ENCODE peak calls at places on chromosomes 6 and 20, in six cellular contexts. One of them, this sample, is unnamed.

GRCh38 chr20:2692036-2692885 is at the start of gene EBF4:
- DNase-seq in right lobe of liver: peak
- DNase-seq in adrenal gland: peak
- DNase-seq in uterus: peak
- DNase-seq in stomach: peak
- DNase-seq in heart left ventricle: peak
- DNase-seq in this sample: no peak

GRCh38 chr20:44211177-44212039 is 837 bp upstream of the OSER1 start:
- DNase-seq in right lobe of liver: peak
- DNase-seq in adrenal gland: peak
- DNase-seq in uterus: peak
- DNase-seq in stomach: no peak
- DNase-seq in heart left ventricle: no peak
- DNase-seq in this sample: no peak

GRCh38 chr6:159879829-159880228 is 11.0 kb upstream of the MAS1 start:
- DNase-seq in right lobe of liver: no peak
- DNase-seq in adrenal gland: no peak
- DNase-seq in uterus: no peak
- DNase-seq in stomach: no peak
- DNase-seq in heart left ventricle: no peak
- DNase-seq in this sample: no peak

GRCh38 chr20:363319-364078 is 16.6 kb downstream of the NRSN2 start:
- DNase-seq in right lobe of liver: peak
- DNase-seq in adrenal gland: no peak
- DNase-seq in uterus: no peak
- DNase-seq in stomach: no peak
- DNase-seq in heart left ventricle: no peak
- DNase-seq in this sample: no peak

GRCh38 chr6:84762220-84762940 is 2.0 kb downstream of the TBX18 start:
- DNase-seq in right lobe of liver: no peak
- DNase-seq in adrenal gland: no peak
- DNase-seq in uterus: no peak
- DNase-seq in stomach: no peak
- DNase-seq in heart left ventricle: no peak
- DNase-seq in this sample: no peak

GRCh38 chr6:35191899-35192298 is 21.9 kb upstream of the SCUBE3 start:
- DNase-seq in right lobe of liver: no peak
- DNase-seq in adrenal gland: no peak
- DNase-seq in uterus: no peak
- DNase-seq in stomach: no peak
- DNase-seq in heart left ventricle: no peak
- DNase-seq in this sample: no peak

GRCh38 chr6:52475307-52475706 is 55.2 kb downstream of the EFHC1 start:
- DNase-seq in right lobe of liver: no peak
- DNase-seq in adrenal gland: no peak
- DNase-seq in uterus: no peak
- DNase-seq in stomach: no peak
- DNase-seq in heart left ventricle: no peak
- DNase-seq in this sample: no peak

GRCh38 chr6:74891358-74891811 is 314.5 kb downstream of the COL12A1 start:
- DNase-seq in right lobe of liver: no peak
- DNase-seq in adrenal gland: no peak
- DNase-seq in uterus: peak
- DNase-seq in stomach: no peak
- DNase-seq in heart left ventricle: peak
- DNase-seq in this sample: no peak

GRCh38 chr6:141437685-141438084 is 695.0 kb upstream of the GJE1 start:
- DNase-seq in right lobe of liver: no peak
- DNase-seq in adrenal gland: no peak
- DNase-seq in uterus: no peak
- DNase-seq in stomach: no peak
- DNase-seq in heart left ventricle: no peak
- DNase-seq in this sample: no peak

GRCh38 chr6:151209071-151209831 is 30.5 kb upstream of the AKAP12 start:
- DNase-seq in right lobe of liver: no peak
- DNase-seq in adrenal gland: no peak
- DNase-seq in uterus: no peak
- DNase-seq in stomach: no peak
- DNase-seq in heart left ventricle: no peak
- DNase-seq in this sample: no peak

GRCh38 chr6:15427360-15428070 is 181.6 kb downstream of the JARID2 start:
- DNase-seq in right lobe of liver: no peak
- DNase-seq in adrenal gland: no peak
- DNase-seq in uterus: no peak
- DNase-seq in stomach: no peak
- DNase-seq in heart left ventricle: no peak
- DNase-seq in this sample: no peak

GRCh38 chr6:55176958-55177357 is 2.6 kb downstream of the HCRTR2 start:
- DNase-seq in right lobe of liver: no peak
- DNase-seq in adrenal gland: no peak
- DNase-seq in uterus: no peak
- DNase-seq in stomach: no peak
- DNase-seq in heart left ventricle: no peak
- DNase-seq in this sample: no peak

GRCh38 chr20:23241416-23241815 is 109.2 kb upstream of the NXT1 start:
- DNase-seq in right lobe of liver: no peak
- DNase-seq in adrenal gland: no peak
- DNase-seq in uterus: no peak
- DNase-seq in stomach: no peak
- DNase-seq in heart left ventricle: no peak
- DNase-seq in this sample: no peak

GRCh38 chr6:21559238-21559637 is 34.3 kb upstream of the SOX4 start:
- DNase-seq in right lobe of liver: no peak
- DNase-seq in adrenal gland: no peak
- DNase-seq in uterus: no peak
- DNase-seq in stomach: no peak
- DNase-seq in heart left ventricle: no peak
- DNase-seq in this sample: no peak

GRCh38 chr6:55182016-55182650 is 7.8 kb downstream of the HCRTR2 start:
- DNase-seq in right lobe of liver: no peak
- DNase-seq in adrenal gland: no peak
- DNase-seq in uterus: no peak
- DNase-seq in stomach: no peak
- DNase-seq in heart left ventricle: no peak
- DNase-seq in this sample: no peak

GRCh38 chr20:62156254-62156556 is 12.6 kb downstream of the SS18L1 start:
- DNase-seq in right lobe of liver: no peak
- DNase-seq in adrenal gland: no peak
- DNase-seq in uterus: no peak
- DNase-seq in stomach: no peak
- DNase-seq in heart left ventricle: no peak
- DNase-seq in this sample: no peak

GRCh38 chr20:62158088-62158400 is 14.5 kb downstream of the SS18L1 start:
- DNase-seq in right lobe of liver: no peak
- DNase-seq in adrenal gland: no peak
- DNase-seq in uterus: no peak
- DNase-seq in stomach: no peak
- DNase-seq in heart left ventricle: no peak
- DNase-seq in this sample: no peak

GRCh38 chr20:62157387-62158087 is 14.0 kb downstream of the SS18L1 start:
- DNase-seq in right lobe of liver: no peak
- DNase-seq in adrenal gland: no peak
- DNase-seq in uterus: no peak
- DNase-seq in stomach: no peak
- DNase-seq in heart left ventricle: no peak
- DNase-seq in this sample: no peak

GRCh38 chr20:62155428-62156253 is 12.1 kb downstream of the SS18L1 start:
- DNase-seq in right lobe of liver: no peak
- DNase-seq in adrenal gland: no peak
- DNase-seq in uterus: no peak
- DNase-seq in stomach: no peak
- DNase-seq in heart left ventricle: no peak
- DNase-seq in this sample: no peak

DNA sequence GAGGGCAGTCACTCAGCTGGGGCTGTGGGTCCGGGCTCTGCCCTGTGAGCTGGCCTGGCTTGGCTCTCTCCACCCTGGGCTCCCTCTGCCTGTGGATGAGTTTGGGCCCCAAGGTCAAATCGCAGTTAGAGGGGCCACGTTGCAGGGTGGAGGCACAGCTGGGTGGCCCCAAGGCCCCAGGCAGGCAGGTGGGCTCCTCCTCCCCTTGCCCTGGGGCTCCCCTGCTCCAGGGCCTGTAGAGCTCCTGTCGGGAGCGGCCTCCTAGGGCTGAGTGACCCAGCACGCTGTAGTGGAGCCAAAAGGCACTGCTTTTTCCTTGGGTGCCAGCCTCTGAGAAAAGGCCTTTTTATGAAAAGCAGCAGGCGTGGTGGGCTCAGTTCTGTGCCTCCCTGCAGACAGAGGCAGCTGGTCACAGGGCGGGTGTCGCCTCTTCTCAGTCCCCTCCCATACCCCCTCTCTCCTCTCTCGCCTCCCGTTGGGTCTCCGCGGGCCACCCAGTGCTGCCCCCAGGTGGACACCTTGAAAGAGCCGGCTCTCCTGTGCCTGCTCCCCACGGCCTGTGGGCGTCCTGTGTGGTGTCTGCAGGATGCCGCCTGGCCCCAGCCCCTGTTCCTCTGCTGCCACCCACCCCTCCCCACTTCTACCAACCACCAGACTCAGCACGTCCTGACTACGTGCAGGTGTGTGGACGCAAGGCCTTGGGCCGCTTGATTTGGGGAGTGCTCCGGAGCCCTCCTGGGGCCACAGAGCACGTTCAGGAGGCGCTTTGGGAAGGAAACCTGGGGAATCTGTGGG is 13.2 kb downstream of the SS18L1 start:
- DNase-seq in right lobe of liver: peak
- DNase-seq in adrenal gland: peak
- DNase-seq in uterus: peak
- DNase-seq in stomach: peak
- DNase-seq in heart left ventricle: peak
- DNase-seq in this sample: peak
- H3K27ac ChIP-seq in right lobe of liver: peak
- H3K27ac ChIP-seq in adrenal gland: peak
- H3K27ac ChIP-seq in uterus: no peak
- H3K27ac ChIP-seq in stomach: no peak
- H3K27ac ChIP-seq in heart left ventricle: no peak
- H3K27ac ChIP-seq in this sample: no peak

GRCh38 chr6:43014434-43014909 is 423 bp downstream of the KLHDC3 start:
- DNase-seq in right lobe of liver: no peak
- DNase-seq in adrenal gland: no peak
- DNase-seq in uterus: no peak
- DNase-seq in stomach: no peak
- DNase-seq in heart left ventricle: no peak
- DNase-seq in this sample: no peak

GRCh38 chr6:43012364-43012763 is 1.4 kb downstream of the MEA1 start:
- DNase-seq in right lobe of liver: no peak
- DNase-seq in adrenal gland: no peak
- DNase-seq in uterus: no peak
- DNase-seq in stomach: no peak
- DNase-seq in heart left ventricle: no peak
- DNase-seq in this sample: no peak

GRCh38 chr6:43013020-43013842 is 515 bp downstream of the MEA1 start:
- DNase-seq in right lobe of liver: no peak
- DNase-seq in adrenal gland: no peak
- DNase-seq in uterus: no peak
- DNase-seq in stomach: no peak
- DNase-seq in heart left ventricle: no peak
- DNase-seq in this sample: no peak

GRCh38 chr6:43016166-43016915 is 2.3 kb downstream of the KLHDC3 start:
- DNase-seq in right lobe of liver: no peak
- DNase-seq in adrenal gland: no peak
- DNase-seq in uterus: no peak
- DNase-seq in stomach: no peak
- DNase-seq in heart left ventricle: no peak
- DNase-seq in this sample: no peak

GRCh38 chr6:43013843-43014433 is at the start of the genes KLHDC3 and MEA1:
- DNase-seq in right lobe of liver: peak
- DNase-seq in adrenal gland: peak
- DNase-seq in uterus: peak
- DNase-seq in stomach: peak
- DNase-seq in heart left ventricle: peak
- DNase-seq in this sample: peak
- TF ChIP-seq POLR2A in right lobe of liver: peak
- TF ChIP-seq POLR2A in adrenal gland: peak
- TF ChIP-seq POLR2A in uterus: peak
- TF ChIP-seq POLR2A in stomach: no peak
- TF ChIP-seq POLR2A in heart left ventricle: peak
- TF ChIP-seq POLR2A in this sample: peak

GRCh38 chr6:37233541-37233940 is 24.0 kb upstream of the TBC1D22B start:
- DNase-seq in right lobe of liver: no peak
- DNase-seq in adrenal gland: no peak
- DNase-seq in uterus: no peak
- DNase-seq in stomach: no peak
- DNase-seq in heart left ventricle: no peak
- DNase-seq in this sample: no peak

GRCh38 chr6:37225350-37226169 is 32.0 kb upstream of the TBC1D22B start:
- DNase-seq in right lobe of liver: no peak
- DNase-seq in adrenal gland: no peak
- DNase-seq in uterus: no peak
- DNase-seq in stomach: no peak
- DNase-seq in heart left ventricle: no peak
- DNase-seq in this sample: no peak

GRCh38 chr6:37232430-37233017 is 25.0 kb upstream of the TBC1D22B start:
- DNase-seq in right lobe of liver: no peak
- DNase-seq in adrenal gland: no peak
- DNase-seq in uterus: no peak
- DNase-seq in stomach: no peak
- DNase-seq in heart left ventricle: no peak
- DNase-seq in this sample: no peak

GRCh38 chr6:37230104-37230503 is 27.5 kb upstream of the TBC1D22B start:
- DNase-seq in right lobe of liver: no peak
- DNase-seq in adrenal gland: no peak
- DNase-seq in uterus: no peak
- DNase-seq in stomach: no peak
- DNase-seq in heart left ventricle: no peak
- DNase-seq in this sample: no peak
- H3K27ac ChIP-seq in right lobe of liver: no peak
- H3K27ac ChIP-seq in adrenal gland: no peak
- H3K27ac ChIP-seq in uterus: no peak
- H3K27ac ChIP-seq in stomach: no peak
- H3K27ac ChIP-seq in heart left ventricle: no peak
- H3K27ac ChIP-seq in this sample: peak

DNA sequence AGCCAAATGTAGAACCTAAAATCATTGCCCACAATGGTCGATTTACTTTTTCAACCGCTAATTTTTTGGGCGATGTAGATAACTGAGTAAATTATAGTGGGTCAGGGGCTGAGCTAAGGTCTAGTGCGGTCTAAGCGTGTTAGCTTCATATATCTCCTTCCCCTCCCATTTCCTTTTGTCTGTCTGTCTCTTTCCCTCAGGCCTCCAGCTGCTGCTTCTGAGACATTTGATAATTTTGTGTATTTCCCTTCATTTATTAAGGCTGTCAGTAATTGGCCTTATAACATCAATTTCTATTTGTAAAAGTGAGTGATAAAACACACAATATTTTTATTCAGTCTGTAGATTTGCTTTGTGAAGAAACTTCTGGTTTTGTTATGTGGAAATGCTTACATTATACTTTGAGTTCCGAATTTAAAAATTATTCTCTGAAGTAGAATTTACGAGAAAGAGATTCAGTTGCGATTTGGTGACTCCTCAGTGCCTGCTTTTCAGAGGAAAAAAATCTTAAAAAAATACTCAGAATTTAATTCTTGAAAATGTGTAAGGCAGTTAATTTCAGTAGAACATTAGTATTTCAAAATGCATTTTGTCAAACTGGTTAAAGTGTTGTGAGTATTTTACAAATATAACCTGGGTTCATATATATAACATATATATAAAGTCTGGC is 1.4 kb downstream of the TMEM170B start:
- DNase-seq in right lobe of liver: no peak
- DNase-seq in adrenal gland: no peak
- DNase-seq in uterus: no peak
- DNase-seq in stomach: no peak
- DNase-seq in heart left ventricle: no peak
- DNase-seq in this sample: no peak
- TF ChIP-seq POLR2A in right lobe of liver: no peak
- TF ChIP-seq POLR2A in adrenal gland: no peak
- TF ChIP-seq POLR2A in uterus: no peak
- TF ChIP-seq POLR2A in stomach: no peak
- TF ChIP-seq POLR2A in heart left ventricle: no peak
- TF ChIP-seq POLR2A in this sample: no peak

This sample was measured in Peyer's patch.